ENCODE peak calls at places on chromosome 1, in four cellular contexts. T is heart left ventricle, H is upper lobe of right lung, C is lower lobe of right lung. U is an unnamed sample.

GRCh38 chr1:21206117-21206516 is 29.4 kb upstream of the EIF4G3 start:
- DNase-seq in T (no peak), H (no peak), C (no peak), U (no peak)

GRCh38 chr1:6248798-6249731 is 5.1 kb downstream of the HES3 start:
- DNase-seq in T (no peak), H (no peak), C (no peak), U (peak; percentile 75)

GRCh38 chr1:23651069-23651808 is 40.4 kb upstream of the RPL11 start:
- DNase-seq in H (no peak), C (no peak), T (peak; percentile 81), U (peak; percentile 86)

GRCh38 chr1:180863158-180863775 is 49.4 kb upstream of the KIAA1614 start:
- DNase-seq in T (no peak), H (no peak), C (no peak), U (no peak)

GRCh38 chr1:85259866-85260345 is 444 bp upstream of the C1orf52 start:
- DNase-seq in T (peak; percentile 40), H (no peak), C (no peak), U (peak; percentile 33)

GRCh38 chr1:110798691-110799256 is 74.2 kb upstream of the CD53 start:
- DNase-seq in H (no peak), T (no peak), C (no peak), U (no peak)

GRCh38 chr1:145963218-145964019 is 956 bp downstream of the ANKRD34A start:
- DNase-seq in C (no peak), H (no peak), T (no peak), U (no peak)

GRCh38 chr1:246032111-246032551 is 474.9 kb downstream of the SMYD3 start:
- DNase-seq in H (no peak), T (no peak), C (no peak), U (no peak)

GRCh38 chr1:231628207-231628876 is 1.8 kb downstream of the DISC1 start:
- DNase-seq in T (no peak), H (no peak), C (no peak), U (no peak)

GRCh38 chr1:161119379-161120061 is 1.6 kb downstream of the NIT1 start:
- DNase-seq in H (no peak), C (no peak), T (no peak), U (peak; percentile 40)

GRCh38 chr1:233326319-233326994 is 1.1 kb upstream of the MAP3K21 start:
- DNase-seq in C (no peak), H (no peak), T (no peak), U (no peak)

GRCh38 chr1:233331676-233332519 is 4.4 kb downstream of the MAP3K21 start:
- DNase-seq in T (no peak), C (no peak), H (no peak), U (no peak)

GRCh38 chr1:233326995-233327937 is at the start of gene MAP3K21:
- DNase-seq in H (peak; percentile 99), T (peak; percentile 77), C (peak; percentile 98), U (peak; percentile 90)

GRCh38 chr1:233327938-233328660 is 575 bp downstream of the MAP3K21 start:
- DNase-seq in C (peak; percentile 61), H (peak; percentile 78), T (peak; percentile 28), U (peak; percentile 12)

GRCh38 chr1:233328661-233329498 is 1.4 kb downstream of the MAP3K21 start:
- DNase-seq in T (no peak), C (no peak), H (peak; percentile 72), U (no peak)
- H3K4me3 ChIP-seq in T (peak overlapping the region; percentile 70), C (peak overlapping the region; percentile 60), H (peak overlapping the region; percentile 63), U (peak overlapping the region; percentile 47)

DNA sequence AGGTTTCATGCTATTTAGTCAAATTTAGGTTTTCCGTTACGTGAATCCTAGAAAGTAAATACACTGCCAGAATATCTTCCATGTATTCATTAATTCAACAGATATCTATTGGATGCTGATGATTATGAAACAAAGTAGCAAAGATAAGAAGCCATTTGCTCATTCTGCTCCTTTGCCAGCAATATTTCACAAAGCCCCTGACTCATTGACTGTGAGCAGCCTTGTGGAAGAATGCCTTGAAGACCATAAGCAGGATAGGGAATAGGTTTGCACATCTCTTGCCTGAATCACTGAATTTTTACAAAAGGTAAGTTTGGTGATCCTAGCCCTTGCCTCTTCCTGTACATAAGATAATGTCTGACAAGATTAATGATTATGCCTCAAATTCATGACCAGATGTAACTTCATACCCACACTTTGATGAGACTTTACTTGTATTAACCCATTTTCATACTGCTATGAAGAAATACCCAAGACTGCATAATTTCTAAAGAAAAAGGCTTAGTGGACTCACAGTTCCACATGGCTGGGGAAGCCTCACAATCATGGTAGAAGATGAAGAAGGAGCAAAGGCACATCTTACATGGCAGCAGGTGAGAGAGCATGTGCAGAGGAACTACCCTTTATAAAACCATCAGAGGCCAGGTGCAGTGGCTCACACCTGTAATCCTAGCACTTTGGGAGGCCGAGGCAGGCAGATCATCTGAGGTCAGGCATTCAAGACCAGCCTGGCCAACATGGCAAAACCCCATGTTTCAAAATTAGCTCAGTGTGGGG is 1.6 kb upstream of the PIGK start:
- DNase-seq in C (no peak), T (no peak), H (no peak), U (no peak)
- H3K4me3 ChIP-seq in C (no peak overlapping the region), T (no peak overlapping the region), H (no peak overlapping the region), U (no peak overlapping the region)

GRCh38 chr1:2445162-2445822 is 30.8 kb upstream of the PLCH2 start:
- DNase-seq in H (no peak), T (no peak), C (no peak), U (no peak)
- H3K4me3 ChIP-seq in H (no peak overlapping the region), T (no peak overlapping the region), C (no peak overlapping the region), U (no peak overlapping the region)

GRCh38 chr1:31955917-31956736 is 18.0 kb upstream of the PTP4A2 start:
- DNase-seq in C (peak; percentile 86), H (peak; percentile 85), T (peak; percentile 78), U (peak; percentile 85)
- H3K4me3 ChIP-seq in C (no peak overlapping the region), H (no peak overlapping the region), T (no peak overlapping the region), U (no peak overlapping the region)

GRCh38 chr1:27499142-27499541 is 9.2 kb upstream of the WASF2 start:
- DNase-seq in H (no peak), C (no peak), T (no peak), U (no peak)

GRCh38 chr1:27491748-27492700 is 2.1 kb upstream of the WASF2 start:
- DNase-seq in C (peak; percentile 45), H (no peak), T (peak; percentile 52), U (peak; percentile 69)

GRCh38 chr1:27496604-27497155 is 6.7 kb upstream of the WASF2 start:
- DNase-seq in C (no peak), T (no peak), H (no peak), U (peak; percentile 82)
- H3K4me3 ChIP-seq in C (no peak overlapping the region), T (peak overlapping the region; percentile 26), H (no peak overlapping the region), U (peak overlapping the region; percentile 16)

GRCh38 chr1:222813866-222814535 is 838 bp upstream of the DISP1 start:
- DNase-seq in H (no peak), C (no peak), T (no peak), U (no peak)
- H3K4me3 ChIP-seq in H (peak overlapping the region; percentile 72), C (peak overlapping the region; percentile 86), T (peak overlapping the region; percentile 89), U (peak overlapping the region; percentile 90)

U was measured in right cardiac atrium.